ENCODE peak calls at places on chromosomes 2 and 18, in six cellular contexts. R is BJ; X is MM.1S; U is choroid plexus epithelial cell; L is CD4-positive, alpha-beta T cell; I is CD8-positive, alpha-beta T cell. Y is an unnamed sample.

GRCh38 chr2:237217995-237218621 is 132.4 kb downstream of the COPS8 start:
- DNase-seq in R (no peak), X (no peak), U (peak), L (no peak), I (no peak), Y (no peak)

GRCh38 chr2:165239230-165239629 is at the start of gene SCN2A:
- DNase-seq in R (peak), X (peak), U (peak), L (no peak), I (no peak), Y (no peak)

GRCh38 chr2:75375646-75376582 is 176.6 kb upstream of the TACR1 start:
- DNase-seq in R (peak), X (no peak), U (no peak), L (no peak), I (no peak), Y (no peak)

GRCh38 chr2:17148298-17149228 is 369.7 kb downstream of the RAD51AP2 start:
- DNase-seq in R (no peak), X (no peak), U (peak), L (no peak), I (no peak), Y (no peak)

GRCh38 chr18:37565138-37565984 is at the start of gene CELF4:
- DNase-seq in R (no peak), X (no peak), U (no peak), L (no peak), I (no peak), Y (peak)

GRCh38 chr2:204072443-204073324 is 136.1 kb downstream of the ICOS start:
- DNase-seq in R (no peak), X (peak), U (peak), L (peak), I (peak), Y (peak)

GRCh38 chr2:189210250-189211075 is 30.9 kb upstream of the COL5A2 start:
- DNase-seq in R (peak), X (no peak), U (peak), L (no peak), I (no peak), Y (no peak)

GRCh38 chr2:72780483-72780882 is 45.4 kb downstream of the EXOC6B start:
- DNase-seq in R (no peak), X (no peak), U (peak), L (no peak), I (no peak), Y (no peak)

GRCh38 chr2:241898681-241899270 is 29.2 kb downstream of the RTP5 start:
- DNase-seq in R (no peak), X (no peak), U (no peak), L (no peak), I (no peak), Y (no peak)

GRCh38 chr18:26574958-26575864 is 26.9 kb upstream of the KCTD1 start:
- DNase-seq in R (peak), X (peak), U (peak), L (no peak), I (no peak), Y (no peak)

GRCh38 chr2:9594361-9595063 is 36.3 kb downstream of the YWHAQ start:
- DNase-seq in R (peak), X (no peak), U (peak), L (no peak), I (no peak), Y (no peak)

GRCh38 chr2:43265006-43265770 is 38.8 kb upstream of the ZFP36L2 start:
- DNase-seq in R (no peak), X (no peak), U (peak), L (no peak), I (no peak), Y (no peak)

GRCh38 chr2:136005462-136006205 is 20.2 kb upstream of the DARS1 start:
- DNase-seq in R (no peak), X (peak), U (no peak), L (no peak), I (no peak), Y (no peak)

GRCh38 chr18:21291106-21291505 is 49.1 kb downstream of the GREB1L start:
- DNase-seq in R (no peak), X (no peak), U (no peak), L (no peak), I (no peak), Y (no peak)

GRCh38 chr2:109370399-109370990 is 241.5 kb downstream of the SH3RF3 start:
- DNase-seq in R (no peak), X (no peak), U (no peak), L (no peak), I (no peak), Y (no peak)

GRCh38 chr2:184859187-184859586 is 260.9 kb downstream of the ZNF804A start:
- DNase-seq in R (no peak), X (no peak), U (no peak), L (no peak), I (no peak), Y (no peak)

GRCh38 chr2:158556124-158556523 is 99.4 kb downstream of the PKP4 start:
- DNase-seq in R (no peak), X (no peak), U (no peak), L (no peak), I (no peak), Y (no peak)

GRCh38 chr2:176161817-176162626 is 4.9 kb downstream of the HOXD3 start:
- DNase-seq in R (no peak), X (no peak), U (peak), L (no peak), I (no peak), Y (no peak)

GRCh38 chr2:181074457-181074856 is 94.1 kb downstream of the UBE2E3 start:
- DNase-seq in R (no peak), X (no peak), U (peak), L (no peak), I (no peak), Y (no peak)

GRCh38 chr2:112031916-112032582 is 23.0 kb upstream of the TMEM87B start:
- DNase-seq in R (no peak), X (peak), U (peak), L (no peak), I (no peak), Y (no peak)

GRCh38 chr2:72263043-72263780 is 115.5 kb upstream of the CYP26B1 start:
- DNase-seq in R (no peak), X (no peak), U (no peak), L (no peak), I (no peak), Y (no peak)

GRCh38 chr2:84302513-84303412 is 156.3 kb downstream of the SUCLG1 start:
- DNase-seq in R (no peak), X (peak), U (peak), L (no peak), I (no peak), Y (peak)

GRCh38 chr2:17813015-17813741 is 3.1 kb upstream of the MSGN1 start:
- DNase-seq in R (no peak), X (no peak), U (peak), L (no peak), I (no peak), Y (no peak)

GRCh38 chr2:204900910-204901309 is 355.6 kb downstream of the PARD3B start:
- DNase-seq in R (no peak), X (no peak), U (no peak), L (no peak), I (no peak), Y (no peak)

GRCh38 chr2:233700028-233700635 is 7.4 kb downstream of the UGT1A6 start:
- DNase-seq in R (peak), X (no peak), U (peak), L (no peak), I (no peak), Y (no peak)

GRCh38 chr2:238864207-238865014 is 16.5 kb downstream of the TWIST2 start:
- DNase-seq in R (peak), X (no peak), U (peak), L (no peak), I (no peak), Y (no peak)

GRCh38 chr2:8089596-8089995 is 592.3 kb upstream of the ID2 start:
- DNase-seq in R (no peak), X (no peak), U (peak), L (no peak), I (no peak), Y (no peak)

GRCh38 chr2:121285077-121285449 is at the start of gene TFCP2L1:
- DNase-seq in R (no peak), X (no peak), U (peak), L (no peak), I (no peak), Y (peak)

GRCh38 chr2:126796931-126797621 is 101.6 kb upstream of the TEX51 start:
- DNase-seq in R (no peak), X (no peak), U (no peak), L (no peak), I (no peak), Y (no peak)

GRCh38 chr2:18662689-18663088 is 73.3 kb upstream of the NT5C1B start:
- DNase-seq in R (no peak), X (no peak), U (no peak), L (no peak), I (no peak), Y (no peak)

DNA sequence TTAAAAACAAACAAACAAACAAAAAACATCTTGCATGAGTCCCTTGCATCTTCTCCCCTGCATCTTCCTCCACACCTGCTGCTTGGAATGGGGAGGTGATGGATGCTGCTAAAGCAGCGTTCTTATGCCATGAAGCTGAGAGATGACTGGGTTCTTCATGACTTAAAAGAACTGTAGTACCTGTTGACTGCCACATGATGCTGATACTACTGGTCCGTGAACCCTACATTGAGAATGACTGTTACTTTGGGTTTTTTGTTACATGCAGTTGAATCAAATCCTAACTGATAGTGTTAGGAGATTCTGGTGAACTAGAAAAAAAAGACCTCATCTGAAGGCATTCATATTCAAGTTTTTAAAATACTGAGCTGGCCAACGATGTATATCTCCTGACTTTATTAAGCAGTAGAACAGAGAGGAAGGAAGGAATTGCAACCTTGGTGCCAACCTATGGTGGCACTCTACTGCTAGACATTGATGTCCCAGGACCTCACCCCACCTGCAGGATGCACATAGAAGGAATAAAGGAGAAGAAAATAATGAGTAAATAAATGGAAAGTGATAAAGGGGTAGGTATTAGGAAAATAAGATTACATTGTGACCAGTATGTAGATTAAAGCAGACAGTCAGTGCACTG is 63.2 kb upstream of the SPAG16 start:
- DNase-seq in R (no peak), X (no peak), U (no peak), L (no peak), I (no peak), Y (no peak)
- TF ChIP-seq CTCF in R (no peak), X (no peak), U (no peak), L (no peak), I (no peak), Y (no peak)

GRCh38 chr2:38076710-38077430 is 919 bp upstream of the CYP1B1 start:
- DNase-seq in R (peak), X (peak), U (peak), L (no peak), I (no peak), Y (peak)
- TF ChIP-seq CTCF in R (no peak), X (peak), U (peak), L (no peak), I (no peak), Y (peak)

DNA sequence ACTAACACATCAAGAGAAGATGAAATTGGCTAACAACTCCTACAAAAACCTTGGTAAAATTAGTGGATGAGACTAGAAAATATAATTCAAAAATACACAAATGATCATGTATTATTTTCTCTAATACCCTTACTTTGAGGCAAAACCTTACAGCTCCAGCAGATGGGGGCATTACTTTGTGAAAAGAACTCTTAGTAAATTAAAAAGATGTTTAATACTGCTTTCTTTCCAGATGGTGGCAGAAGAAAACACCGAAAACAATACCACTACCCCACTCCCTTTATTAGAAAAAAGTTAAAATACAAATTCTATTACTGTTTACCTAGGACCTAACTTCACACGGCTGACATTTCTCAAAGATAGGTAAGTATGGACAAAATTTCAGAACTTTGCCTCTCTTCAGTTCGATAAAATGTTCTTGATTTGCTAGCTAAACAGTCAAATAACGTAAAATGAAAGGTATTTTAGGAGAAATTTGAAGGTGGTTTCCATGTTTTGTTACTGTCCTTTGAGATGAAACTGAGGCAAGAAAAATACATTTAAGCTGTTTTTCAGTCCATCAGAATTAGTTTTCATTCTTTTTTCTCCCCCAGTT is 30.6 kb downstream of the ORC4 start:
- DNase-seq in R (no peak), X (peak), U (peak), L (no peak), I (peak), Y (peak)
- TF ChIP-seq CTCF in R (peak), X (peak), U (peak), L (peak), I (peak), Y (peak)

GRCh38 chr18:59996370-59996966 is 96.7 kb downstream of the PMAIP1 start:
- DNase-seq in R (no peak), X (peak), U (peak), L (no peak), I (no peak), Y (no peak)

GRCh38 chr18:59993560-59993959 is 93.8 kb downstream of the PMAIP1 start:
- DNase-seq in R (no peak), X (no peak), U (no peak), L (no peak), I (no peak), Y (no peak)

GRCh38 chr18:59990121-59990818 is 90.5 kb downstream of the PMAIP1 start:
- DNase-seq in R (no peak), X (no peak), U (no peak), L (no peak), I (no peak), Y (no peak)

DNA sequence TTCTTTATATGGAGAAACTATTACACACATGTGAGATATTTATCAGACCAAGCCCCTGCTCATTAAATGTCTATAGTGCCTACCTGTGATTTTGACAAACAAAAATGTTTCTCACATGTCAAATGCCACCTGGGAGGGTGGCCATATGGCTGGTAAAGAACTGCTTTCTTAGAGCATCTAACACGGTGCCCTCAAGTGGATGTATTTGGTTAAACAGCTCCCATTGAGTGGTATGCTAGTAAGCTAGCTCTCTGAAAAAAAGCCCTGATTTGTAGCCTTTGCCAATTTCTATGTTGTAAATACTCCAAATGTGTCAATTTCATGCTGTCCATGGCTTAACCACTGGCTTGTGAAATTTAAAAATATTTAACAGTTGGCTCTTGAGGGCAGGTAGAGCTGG is 94.6 kb downstream of the PMAIP1 start:
- DNase-seq in R (no peak), X (peak), U (peak), L (no peak), I (no peak), Y (no peak)
- TF ChIP-seq CTCF in R (peak), X (peak), U (peak), L (no peak), I (no peak), Y (peak)

GRCh38 chr2:15168116-15168515 is 393.0 kb downstream of the NBAS start:
- DNase-seq in R (no peak), X (no peak), U (no peak), L (no peak), I (no peak), Y (no peak)

GRCh38 chr2:15170068-15170775 is 390.9 kb downstream of the NBAS start:
- DNase-seq in R (peak), X (no peak), U (no peak), L (no peak), I (no peak), Y (no peak)

GRCh38 chr2:15169326-15170038 is 391.7 kb downstream of the NBAS start:
- DNase-seq in R (peak), X (no peak), U (peak), L (no peak), I (no peak), Y (no peak)

GRCh38 chr2:15163316-15163715 is 397.8 kb downstream of the NBAS start:
- DNase-seq in R (no peak), X (no peak), U (no peak), L (no peak), I (no peak), Y (no peak)

GRCh38 chr2:15166878-15167277 is 394.3 kb downstream of the NBAS start:
- DNase-seq in R (no peak), X (no peak), U (no peak), L (no peak), I (no peak), Y (no peak)
- TF ChIP-seq CTCF in R (no peak), X (no peak), U (no peak), L (no peak), I (no peak), Y (no peak)

DNA sequence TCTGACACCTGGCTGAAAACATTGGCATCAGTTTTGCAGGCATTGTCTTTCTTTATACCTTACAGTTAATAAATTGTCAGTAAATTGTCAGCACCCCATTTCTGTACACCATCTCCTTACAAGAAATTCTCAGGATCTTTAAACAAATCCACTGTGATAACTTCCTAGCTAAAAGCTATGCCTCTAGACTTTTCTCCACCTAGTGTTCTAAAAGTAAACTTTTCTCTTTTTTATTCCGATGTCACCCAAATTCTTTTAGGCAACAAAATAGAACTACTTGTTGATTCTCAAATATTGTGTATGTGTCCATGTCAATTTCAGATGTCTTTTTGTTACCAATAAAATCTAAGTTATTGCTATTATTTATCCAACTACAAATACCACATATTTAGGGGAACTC is 617.4 kb upstream of the NRXN1 start:
- DNase-seq in R (no peak), X (no peak), U (peak), L (no peak), I (no peak), Y (no peak)
- TF ChIP-seq CTCF in R (no peak), X (peak), U (no peak), L (no peak), I (no peak), Y (no peak)

GRCh38 chr2:137893145-137893544 is 71.1 kb upstream of the HNMT start:
- DNase-seq in R (no peak), X (no peak), U (no peak), L (no peak), I (no peak), Y (no peak)

GRCh38 chr2:137886432-137886831 is 77.8 kb upstream of the HNMT start:
- DNase-seq in R (no peak), X (no peak), U (no peak), L (no peak), I (no peak), Y (no peak)

GRCh38 chr2:137888845-137889244 is 75.4 kb upstream of the HNMT start:
- DNase-seq in R (no peak), X (peak), U (peak), L (no peak), I (no peak), Y (no peak)
- TF ChIP-seq CTCF in R (peak), X (peak), U (peak), L (no peak), I (no peak), Y (no peak)